ENCODE peak calls at places on chromosomes 11 and 22, in four cellular contexts. One of them, this sample, is unnamed.

GRCh38 chr22:32853662-32854061 is 52.2 kb downstream of the TIMP3 start:
- DNase-seq in fibroblast of the aortic adventitia: no peak
- DNase-seq in foreskin keratinocyte: no peak
- DNase-seq in stomach: no peak
- DNase-seq in this sample: no peak

GRCh38 chr22:23574371-23574811 is 5.7 kb downstream of the IGLL1 start:
- DNase-seq in fibroblast of the aortic adventitia: no peak
- DNase-seq in foreskin keratinocyte: no peak
- DNase-seq in stomach: no peak
- DNase-seq in this sample: no peak

GRCh38 chr11:46529086-46529905 is 64.5 kb downstream of the AMBRA1 start:
- DNase-seq in fibroblast of the aortic adventitia: peak
- DNase-seq in foreskin keratinocyte: no peak
- DNase-seq in stomach: peak
- DNase-seq in this sample: peak

GRCh38 chr22:23212061-23213030 is 32.0 kb downstream of the BCR start:
- DNase-seq in fibroblast of the aortic adventitia: no peak
- DNase-seq in foreskin keratinocyte: no peak
- DNase-seq in stomach: no peak
- DNase-seq in this sample: no peak

GRCh38 chr11:121714356-121714755 is 261.6 kb upstream of the SORL1-AS1 start:
- DNase-seq in fibroblast of the aortic adventitia: peak
- DNase-seq in foreskin keratinocyte: peak
- DNase-seq in stomach: no peak
- DNase-seq in this sample: no peak

GRCh38 chr11:125408281-125408680 is 87.8 kb downstream of the FEZ1 start:
- DNase-seq in fibroblast of the aortic adventitia: no peak
- DNase-seq in foreskin keratinocyte: no peak
- DNase-seq in stomach: no peak
- DNase-seq in this sample: no peak

GRCh38 chr22:20758688-20759087 is 15.2 kb upstream of the SERPIND1 start:
- DNase-seq in fibroblast of the aortic adventitia: no peak
- DNase-seq in foreskin keratinocyte: no peak
- DNase-seq in stomach: no peak
- DNase-seq in this sample: peak

GRCh38 chr22:19807161-19807913 is 46.8 kb downstream of the TBX1 start:
- DNase-seq in fibroblast of the aortic adventitia: no peak
- DNase-seq in foreskin keratinocyte: no peak
- DNase-seq in stomach: no peak
- DNase-seq in this sample: no peak

GRCh38 chr11:96162816-96163499 is 180.0 kb downstream of the MAML2 start:
- DNase-seq in fibroblast of the aortic adventitia: peak
- DNase-seq in foreskin keratinocyte: no peak
- DNase-seq in stomach: no peak
- DNase-seq in this sample: no peak

GRCh38 chr11:100072131-100072530 is 615.0 kb upstream of the ARHGAP42 start:
- DNase-seq in fibroblast of the aortic adventitia: no peak
- DNase-seq in foreskin keratinocyte: no peak
- DNase-seq in stomach: no peak
- DNase-seq in this sample: peak

GRCh38 chr11:27485930-27486773 is 13.6 kb upstream of the LGR4 start:
- DNase-seq in fibroblast of the aortic adventitia: peak
- DNase-seq in foreskin keratinocyte: no peak
- DNase-seq in stomach: no peak
- DNase-seq in this sample: no peak

GRCh38 chr11:113705871-113706654 is at the start of gene TMPRSS5:
- DNase-seq in fibroblast of the aortic adventitia: no peak
- DNase-seq in foreskin keratinocyte: no peak
- DNase-seq in stomach: no peak
- DNase-seq in this sample: no peak

GRCh38 chr11:100329352-100329751 is 357.7 kb upstream of the ARHGAP42 start:
- DNase-seq in fibroblast of the aortic adventitia: no peak
- DNase-seq in foreskin keratinocyte: peak
- DNase-seq in stomach: no peak
- DNase-seq in this sample: no peak

GRCh38 chr11:128544625-128545024 is 42.7 kb downstream of the ETS1 start:
- DNase-seq in fibroblast of the aortic adventitia: peak
- DNase-seq in foreskin keratinocyte: no peak
- DNase-seq in stomach: no peak
- DNase-seq in this sample: no peak

GRCh38 chr11:132771746-132772145 is 760.6 kb downstream of the OPCML start:
- DNase-seq in fibroblast of the aortic adventitia: no peak
- DNase-seq in foreskin keratinocyte: no peak
- DNase-seq in stomach: no peak
- DNase-seq in this sample: no peak

GRCh38 chr22:36026741-36027140 is 1.9 kb downstream of the RBFOX2 start:
- DNase-seq in fibroblast of the aortic adventitia: peak
- DNase-seq in foreskin keratinocyte: no peak
- DNase-seq in stomach: no peak
- DNase-seq in this sample: no peak

GRCh38 chr11:46039990-46040389 is 81.3 kb downstream of the PHF21A start:
- DNase-seq in fibroblast of the aortic adventitia: peak
- DNase-seq in foreskin keratinocyte: no peak
- DNase-seq in stomach: no peak
- DNase-seq in this sample: no peak

GRCh38 chr11:125091247-125091876 is 20.1 kb downstream of the TMEM218 start:
- DNase-seq in fibroblast of the aortic adventitia: peak
- DNase-seq in foreskin keratinocyte: peak
- DNase-seq in stomach: no peak
- DNase-seq in this sample: no peak

GRCh38 chr11:28146123-28146751 is 38.0 kb downstream of the METTL15 start:
- DNase-seq in fibroblast of the aortic adventitia: peak
- DNase-seq in foreskin keratinocyte: peak
- DNase-seq in stomach: no peak
- DNase-seq in this sample: no peak

GRCh38 chr22:20989323-20990138 is 7.4 kb downstream of the LZTR1 start:
- DNase-seq in fibroblast of the aortic adventitia: no peak
- DNase-seq in foreskin keratinocyte: no peak
- DNase-seq in stomach: no peak
- DNase-seq in this sample: no peak

GRCh38 chr11:77278595-77279506 is 22.6 kb downstream of the GDPD4 start:
- DNase-seq in fibroblast of the aortic adventitia: peak
- DNase-seq in foreskin keratinocyte: peak
- DNase-seq in stomach: no peak
- DNase-seq in this sample: no peak

GRCh38 chr11:108685419-108686161 is 20.7 kb downstream of the DDX10 start:
- DNase-seq in fibroblast of the aortic adventitia: peak
- DNase-seq in foreskin keratinocyte: no peak
- DNase-seq in stomach: no peak
- DNase-seq in this sample: no peak

GRCh38 chr11:412641-413119 is 2.1 kb downstream of the SIGIRR start:
- DNase-seq in fibroblast of the aortic adventitia: no peak
- DNase-seq in foreskin keratinocyte: no peak
- DNase-seq in stomach: no peak
- DNase-seq in this sample: peak

GRCh38 chr11:19368726-19369364 is 128.1 kb upstream of the E2F8 start:
- DNase-seq in fibroblast of the aortic adventitia: peak
- DNase-seq in foreskin keratinocyte: no peak
- DNase-seq in stomach: no peak
- DNase-seq in this sample: no peak

GRCh38 chr11:32713496-32713895 is 81.0 kb downstream of the CCDC73 start:
- DNase-seq in fibroblast of the aortic adventitia: peak
- DNase-seq in foreskin keratinocyte: no peak
- DNase-seq in stomach: no peak
- DNase-seq in this sample: no peak

GRCh38 chr11:45176996-45177395 is 30.6 kb downstream of the PRDM11 start:
- DNase-seq in fibroblast of the aortic adventitia: no peak
- DNase-seq in foreskin keratinocyte: no peak
- DNase-seq in stomach: peak
- DNase-seq in this sample: no peak

GRCh38 chr11:16827139-16827538 is 88.7 kb downstream of the C11orf58 start:
- DNase-seq in fibroblast of the aortic adventitia: no peak
- DNase-seq in foreskin keratinocyte: no peak
- DNase-seq in stomach: no peak
- DNase-seq in this sample: no peak

GRCh38 chr11:79212711-79213110 is 228.1 kb downstream of the TENM4 start:
- DNase-seq in fibroblast of the aortic adventitia: no peak
- DNase-seq in foreskin keratinocyte: no peak
- DNase-seq in stomach: no peak
- DNase-seq in this sample: no peak

GRCh38 chr11:75495749-75496641 is 29.7 kb downstream of the GDPD5 start:
- DNase-seq in fibroblast of the aortic adventitia: no peak
- DNase-seq in foreskin keratinocyte: no peak
- DNase-seq in stomach: no peak
- DNase-seq in this sample: no peak

GRCh38 chr11:75346912-75347647 is 4.4 kb downstream of the ARRB1 start:
- DNase-seq in fibroblast of the aortic adventitia: peak
- DNase-seq in foreskin keratinocyte: no peak
- DNase-seq in stomach: peak
- DNase-seq in this sample: no peak

GRCh38 chr11:73989156-73989555 is 6.5 kb upstream of the UCP2 start:
- DNase-seq in fibroblast of the aortic adventitia: no peak
- DNase-seq in foreskin keratinocyte: no peak
- DNase-seq in stomach: no peak
- DNase-seq in this sample: peak
- TF ChIP-seq CTCF in fibroblast of the aortic adventitia: no peak
- TF ChIP-seq CTCF in foreskin keratinocyte: no peak
- TF ChIP-seq CTCF in stomach: no peak
- TF ChIP-seq CTCF in this sample: no peak

GRCh38 chr11:82315093-82315492 is 418.6 kb downstream of the FAM181B start:
- DNase-seq in fibroblast of the aortic adventitia: no peak
- DNase-seq in foreskin keratinocyte: no peak
- DNase-seq in stomach: no peak
- DNase-seq in this sample: no peak
- TF ChIP-seq CTCF in fibroblast of the aortic adventitia: no peak
- TF ChIP-seq CTCF in foreskin keratinocyte: peak
- TF ChIP-seq CTCF in stomach: no peak
- TF ChIP-seq CTCF in this sample: no peak

GRCh38 chr11:36622431-36623136 is 24.5 kb upstream of the RAG2 start:
- DNase-seq in fibroblast of the aortic adventitia: peak
- DNase-seq in foreskin keratinocyte: no peak
- DNase-seq in stomach: no peak
- DNase-seq in this sample: no peak
- TF ChIP-seq CTCF in fibroblast of the aortic adventitia: peak
- TF ChIP-seq CTCF in foreskin keratinocyte: peak
- TF ChIP-seq CTCF in stomach: no peak
- TF ChIP-seq CTCF in this sample: no peak

GRCh38 chr11:4514196-4514595 is 30.8 kb upstream of the OR52M1 start:
- DNase-seq in fibroblast of the aortic adventitia: no peak
- DNase-seq in foreskin keratinocyte: no peak
- DNase-seq in stomach: no peak
- DNase-seq in this sample: no peak

GRCh38 chr11:4511846-4512245 is 29.4 kb downstream of the OR52K1 start:
- DNase-seq in fibroblast of the aortic adventitia: no peak
- DNase-seq in foreskin keratinocyte: no peak
- DNase-seq in stomach: no peak
- DNase-seq in this sample: no peak

DNA sequence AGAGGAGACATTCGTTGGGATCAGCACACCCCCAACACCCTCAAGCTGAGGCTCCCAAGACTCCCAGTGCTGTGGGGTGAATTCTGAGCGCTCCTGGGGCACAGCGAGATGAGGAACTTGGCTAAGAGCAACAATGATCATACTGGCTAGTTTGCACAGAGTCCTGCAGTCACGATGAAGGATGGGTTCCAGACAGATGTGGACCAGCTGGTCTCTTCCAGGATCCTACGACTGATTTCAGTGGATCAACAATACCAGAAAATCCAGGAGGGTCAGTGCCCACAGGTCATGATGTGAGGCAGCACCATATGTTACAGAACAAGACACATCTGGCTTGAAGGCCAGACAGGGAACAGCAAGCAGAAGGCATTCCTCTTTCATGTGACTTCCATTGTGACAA is 28.8 kb downstream of the OR52K1 start:
- DNase-seq in fibroblast of the aortic adventitia: no peak
- DNase-seq in foreskin keratinocyte: no peak
- DNase-seq in stomach: no peak
- DNase-seq in this sample: no peak
- TF ChIP-seq CTCF in fibroblast of the aortic adventitia: no peak
- TF ChIP-seq CTCF in foreskin keratinocyte: no peak
- TF ChIP-seq CTCF in stomach: no peak
- TF ChIP-seq CTCF in this sample: no peak

DNA sequence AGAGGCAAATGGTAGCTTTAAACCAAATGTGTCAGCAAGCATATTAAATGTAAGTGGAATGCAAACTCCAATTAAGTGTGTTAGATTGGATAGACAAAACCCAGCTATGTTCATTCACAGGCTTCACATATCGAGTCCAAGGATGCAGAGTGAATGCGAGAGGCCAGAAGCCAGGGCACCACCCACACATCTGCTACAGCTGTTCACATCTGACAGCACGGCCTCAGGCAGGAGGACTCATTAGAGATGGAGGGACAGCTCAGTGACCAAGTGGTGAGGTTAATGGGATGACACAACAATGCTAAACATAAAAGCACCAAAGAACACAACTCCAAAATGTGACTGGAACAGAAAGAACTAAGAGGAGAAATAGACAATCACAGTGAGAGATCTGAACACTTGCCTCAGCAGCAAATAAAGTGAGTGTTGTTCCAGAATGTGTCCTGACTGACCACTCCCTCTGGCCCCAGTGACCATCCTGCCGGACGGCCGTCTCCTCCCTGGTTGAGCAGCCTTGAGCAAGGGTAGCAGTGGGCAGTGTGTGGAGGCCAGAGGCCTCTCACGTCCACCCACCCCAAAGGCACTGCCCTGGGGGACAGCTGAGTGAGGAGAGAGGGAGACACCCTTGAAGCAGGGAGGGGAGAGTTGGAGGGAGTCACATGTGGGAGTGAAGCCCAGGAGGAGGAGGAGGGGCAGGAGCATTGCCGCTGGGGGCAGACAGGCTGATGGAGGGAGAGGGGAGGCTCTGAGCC is 23.7 kb downstream of the ALG12 start:
- DNase-seq in fibroblast of the aortic adventitia: no peak
- DNase-seq in foreskin keratinocyte: no peak
- DNase-seq in stomach: no peak
- DNase-seq in this sample: no peak
- TF ChIP-seq CTCF in fibroblast of the aortic adventitia: no peak
- TF ChIP-seq CTCF in foreskin keratinocyte: no peak
- TF ChIP-seq CTCF in stomach: no peak
- TF ChIP-seq CTCF in this sample: no peak

DNA sequence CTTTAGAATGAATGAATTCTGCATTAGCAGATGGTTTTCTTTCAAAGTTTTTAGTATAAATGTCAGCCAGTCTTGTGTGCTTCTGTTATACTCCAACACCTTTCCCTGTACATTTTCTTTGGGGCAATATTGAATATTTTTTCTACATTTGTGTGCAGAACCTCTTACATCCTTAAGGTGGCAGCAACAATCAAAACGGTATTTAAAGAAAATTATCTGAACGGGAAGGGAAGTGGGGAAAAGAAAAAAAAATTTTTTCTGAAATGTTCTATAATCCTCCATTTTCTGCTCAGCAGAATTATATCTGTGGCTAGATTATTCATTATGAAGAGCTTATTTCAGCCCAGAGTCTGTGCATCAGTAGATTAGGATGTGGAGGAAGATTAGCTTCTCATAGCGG is 347.3 kb upstream of the RAG2 start:
- DNase-seq in fibroblast of the aortic adventitia: peak
- DNase-seq in foreskin keratinocyte: no peak
- DNase-seq in stomach: no peak
- DNase-seq in this sample: no peak
- TF ChIP-seq CTCF in fibroblast of the aortic adventitia: peak
- TF ChIP-seq CTCF in foreskin keratinocyte: peak
- TF ChIP-seq CTCF in stomach: no peak
- TF ChIP-seq CTCF in this sample: no peak